ENCODE peak calls at places on chromosomes 12 and 14, in five cellular contexts. M is K562, X is A549, H is HepG2, L is H1. F is an unnamed sample.

GRCh38 chr14:73591690-73592448 is at the start of gene ACOT4:
- DNase-seq in L (peak; percentile 54), M (no peak), X (peak; percentile 49), H (no peak), F (peak; percentile 20)

GRCh38 chr14:72961579-72962335 is 35.5 kb downstream of the DCAF4 start:
- DNase-seq in M (no peak), X (peak; percentile 33), H (no peak), L (no peak), F (peak; percentile 16)

GRCh38 chr14:92880851-92881250 is 42.1 kb upstream of the CHGA start:
- DNase-seq in L (peak; percentile 58), H (peak; percentile 62), X (peak; percentile 52), M (no peak), F (peak; percentile 2)

GRCh38 chr14:100608586-100609330 is 21.5 kb upstream of the BEGAIN start:
- DNase-seq in M (no peak), L (no peak), X (no peak), H (no peak), F (no peak)

GRCh38 chr14:63922696-63923421 is 70.1 kb downstream of the SYNE2 start:
- DNase-seq in X (peak; percentile 52), M (no peak), H (peak; percentile 88), L (no peak), F (peak; percentile 17)

GRCh38 chr12:52976574-52977071 is 27.7 kb downstream of the KRT18 start:
- DNase-seq in L (no peak), M (no peak), H (no peak), X (no peak), F (peak; percentile 70)

GRCh38 chr14:28766505-28767238 is at the start of gene FOXG1:
- DNase-seq in M (peak; percentile 82), H (no peak), X (no peak), L (peak; percentile 72), F (no peak)

GRCh38 chr14:36662543-36663403 is 1.1 kb downstream of the PAX9 start:
- DNase-seq in M (peak; percentile 14), L (peak; percentile 77), H (no peak), X (peak; percentile 31), F (no peak)

GRCh38 chr14:94354638-94355185 is 31.6 kb upstream of the SERPINA6 start:
- DNase-seq in H (no peak), M (no peak), X (no peak), L (no peak), F (no peak)

GRCh38 chr12:3130053-3130805 is 53.0 kb downstream of the TSPAN9 start:
- DNase-seq in M (no peak), H (no peak), L (no peak), X (no peak), F (peak; percentile 19)

GRCh38 chr12:9943244-9943643 is 11.1 kb upstream of the CLEC2A start:
- DNase-seq in X (no peak), L (no peak), H (no peak), M (no peak), F (no peak)

GRCh38 chr14:96792003-96792402 is 5.2 kb upstream of the VRK1 start:
- DNase-seq in X (no peak), M (no peak), L (no peak), H (no peak), F (no peak)

GRCh38 chr12:51362747-51363342 is 16.4 kb upstream of the CELA1 start:
- DNase-seq in L (no peak), X (no peak), M (no peak), H (no peak), F (no peak)

GRCh38 chr12:644293-644639 is 19.0 kb downstream of the NINJ2 start:
- DNase-seq in L (no peak), H (no peak), X (no peak), M (no peak), F (no peak)

GRCh38 chr14:62692490-62693106 is 352.7 kb downstream of the KCNH5 start:
- DNase-seq in M (no peak), L (no peak), H (peak; percentile 5), X (no peak), F (peak; percentile 51)

GRCh38 chr12:9751204-9752144 is 9.2 kb downstream of the CD69 start:
- DNase-seq in M (peak; percentile 24), L (no peak), X (peak; percentile 36), H (peak; percentile 27), F (peak; percentile 16)

GRCh38 chr12:49671051-49671765 is 36.0 kb downstream of the FMNL3 start:
- DNase-seq in L (no peak), X (no peak), M (no peak), H (no peak), F (no peak)

GRCh38 chr14:86654558-86655184 is 1124.7 kb downstream of the FLRT2 start:
- DNase-seq in M (peak; percentile 16), L (peak; percentile 89), H (peak; percentile 34), X (peak; percentile 7), F (peak; percentile 26)

GRCh38 chr12:130715996-130716917 is at the start of gene RIMBP2:
- DNase-seq in L (peak; percentile 61), M (no peak), H (no peak), X (no peak), F (peak; percentile 1)

GRCh38 chr12:120956579-120957360 is 21.6 kb upstream of the HNF1A start:
- DNase-seq in L (no peak), X (no peak), H (no peak), M (no peak), F (no peak)

GRCh38 chr12:128707488-128707887 is 116.3 kb downstream of the SLC15A4 start:
- DNase-seq in X (no peak), M (peak; percentile 79), H (no peak), L (no peak), F (no peak)

GRCh38 chr12:101634724-101635123 is 40.0 kb downstream of the MYBPC1 start:
- DNase-seq in X (no peak), H (no peak), L (no peak), M (no peak), F (no peak)

GRCh38 chr14:90810808-90811207 is 5.4 kb downstream of the TTC7B start:
- DNase-seq in X (no peak), H (peak; percentile 15), M (no peak), L (no peak), F (no peak)

GRCh38 chr12:10052111-10052913 is 21.8 kb downstream of the CLEC9A start:
- DNase-seq in X (no peak), L (no peak), H (no peak), M (no peak), F (no peak)

GRCh38 chr14:65102441-65103149 is at the start of gene MAX:
- DNase-seq in X (peak; percentile 96), L (peak; percentile 94), M (peak; percentile 88), H (peak; percentile 97), F (peak; percentile 98)

GRCh38 chr12:45648070-45648469 is 81.4 kb upstream of the ARID2 start:
- DNase-seq in H (peak; percentile 6), X (no peak), M (no peak), L (no peak), F (no peak)

GRCh38 chr12:54891717-54892478 is 37.6 kb downstream of the MUCL1 start:
- DNase-seq in L (no peak), M (no peak), X (no peak), H (peak; percentile 89), F (no peak)

GRCh38 chr14:28344381-28344780 is 422.2 kb upstream of the FOXG1 start:
- DNase-seq in X (no peak), H (no peak), L (no peak), M (no peak), F (no peak)

GRCh38 chr12:104565606-104566243 is 109.0 kb downstream of the CHST11 start:
- DNase-seq in X (no peak), L (no peak), M (no peak), H (no peak), F (peak; percentile 33)

GRCh38 chr12:48999371-49000131 is at the start of gene DDN:
- DNase-seq in H (no peak), M (peak; percentile 78), X (no peak), L (peak; percentile 72), F (peak; percentile 52)

GRCh38 chr12:41190360-41190759 is 2.2 kb downstream of the PDZRN4 start:
- DNase-seq in X (peak; percentile 42), L (no peak), M (no peak), H (peak; percentile 2), F (no peak)

GRCh38 chr12:1474059-1474537 is 120.3 kb downstream of the FBXL14 start:
- DNase-seq in L (no peak), M (no peak), H (peak; percentile 20), X (peak; percentile 12), F (peak; percentile 99)

GRCh38 chr14:92759300-92759678 is 10.9 kb upstream of the LGMN start:
- DNase-seq in M (peak; percentile 23), L (no peak), H (no peak), X (no peak), F (peak; percentile 49)

GRCh38 chr12:7806863-7807487 is 17.8 kb downstream of the NANOG start:
- DNase-seq in L (peak; percentile 95), X (peak; percentile 75), M (peak; percentile 74), H (peak; percentile 64), F (peak; percentile 61)

GRCh38 chr14:85634205-85634604 is 104.3 kb downstream of the FLRT2 start:
- DNase-seq in X (no peak), L (no peak), H (no peak), M (no peak), F (no peak)

DNA sequence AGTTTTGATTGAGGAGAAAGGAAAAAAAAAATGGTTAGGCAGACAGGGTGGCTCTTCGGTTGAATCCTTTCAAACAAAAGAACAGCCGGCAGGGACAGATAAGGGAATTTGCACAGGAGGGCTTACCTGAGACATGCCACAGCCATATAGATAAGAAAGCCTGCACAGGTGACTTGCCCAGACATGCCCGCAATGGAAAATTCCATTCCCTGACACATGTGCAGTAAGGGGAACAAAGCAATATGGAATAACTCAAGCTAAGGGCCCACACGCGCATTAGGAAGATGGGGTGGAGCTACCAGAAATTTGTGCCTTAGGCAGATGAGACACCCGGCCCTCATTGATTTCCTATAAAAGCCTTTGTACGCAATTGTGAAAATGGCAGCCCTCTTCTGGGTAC is 86.7 kb downstream of the TMEM260 start:
- DNase-seq in H (no peak), M (no peak), X (no peak), L (no peak), F (no peak)
- TF ChIP-seq RFX5 in H (no peak), M (no peak), X (no peak), L (no peak), F (no peak)

GRCh38 chr12:75890141-75890540 is 141.4 kb downstream of the PHLDA1 start:
- DNase-seq in M (no peak), H (no peak), L (no peak), X (no peak), F (peak; percentile 34)
- TF ChIP-seq MAFK in M (no peak), H (no peak), L (no peak), X (no peak), F (no peak)

GRCh38 chr12:89634508-89634907 is 74.1 kb downstream of the ATP2B1 start:
- DNase-seq in L (no peak), H (no peak), M (no peak), X (no peak), F (no peak)
- TF ChIP-seq RFX5 in L (no peak), H (no peak), M (no peak), X (no peak), F (no peak)

DNA sequence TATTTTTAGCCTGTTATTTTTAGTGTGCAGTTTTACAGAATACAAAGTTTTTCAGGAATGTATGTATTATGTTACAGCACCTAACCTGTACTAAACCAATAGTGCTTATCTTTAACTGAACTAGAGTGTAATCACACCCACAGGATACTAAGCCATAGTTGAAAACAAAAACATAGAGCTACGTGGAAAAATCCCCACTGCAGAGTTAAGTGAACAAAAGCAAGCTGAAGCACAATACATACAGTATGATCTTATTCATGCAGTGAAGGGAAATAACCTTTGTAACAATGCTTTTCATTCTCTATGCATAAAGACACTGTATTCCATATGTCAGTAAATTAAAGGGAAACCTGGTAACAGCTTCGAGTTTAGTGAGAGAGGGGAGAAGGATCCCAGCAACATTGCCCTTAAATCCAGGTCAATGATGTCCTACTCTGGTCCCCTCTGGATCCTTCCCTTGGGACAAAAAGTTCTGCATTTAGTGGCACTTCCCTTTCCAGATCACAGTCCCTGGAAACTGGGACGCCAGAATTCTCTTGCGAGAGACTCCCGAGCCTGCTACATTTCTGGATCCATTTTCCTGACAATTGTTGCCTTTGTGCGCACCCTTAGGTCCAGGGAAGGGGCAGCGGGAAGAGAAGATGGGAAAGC is 121.3 kb upstream of the CCND2 start:
- DNase-seq in M (no peak), L (no peak), X (no peak), H (no peak), F (no peak)
- TF ChIP-seq MAFK in M (no peak), L (no peak), X (no peak), H (no peak), F (no peak)